ENCODE peak calls at places on chromosomes 1 and 21, in five cellular contexts. E is astrocyte of the cerebellum, R is GM06990, U is colonic mucosa, A is fibroblast of lung. M is an unnamed sample.

GRCh38 chr1:21289700-21290545 is at the start of gene ECE1:
- DNase-seq in E (no peak), R (peak; percentile 60), U (peak; percentile 64), A (no peak), M (no peak)

GRCh38 chr1:53689223-53689622 is 49.7 kb downstream of the GLIS1 start:
- DNase-seq in E (no peak), R (no peak), U (no peak), A (no peak), M (no peak)

GRCh38 chr1:3651011-3651938 is 1.0 kb upstream of the TP73 start:
- DNase-seq in E (no peak), R (peak; percentile 60), U (no peak), A (no peak), M (no peak)

GRCh38 chr1:217919683-217920502 is 288.7 kb downstream of the SPATA17 start:
- DNase-seq in E (no peak), R (no peak), U (no peak), A (peak; percentile 45), M (no peak)

GRCh38 chr1:51568231-51568935 is 48.5 kb upstream of the OSBPL9 start:
- DNase-seq in E (no peak), R (no peak), U (no peak), A (no peak), M (no peak)

GRCh38 chr1:226476657-226477319 is 68.9 kb upstream of the PARP1 start:
- DNase-seq in E (no peak), R (no peak), U (no peak), A (no peak), M (no peak)

GRCh38 chr1:9009438-9010366 is 16.5 kb downstream of the SLC2A7 start:
- DNase-seq in E (no peak), R (peak; percentile 75), U (no peak), A (peak; percentile 11), M (no peak)

GRCh38 chr21:37551406-37552355 is 185.1 kb downstream of the DYRK1A start:
- DNase-seq in E (no peak), R (no peak), U (peak; percentile 38), A (peak; percentile 39), M (no peak)

GRCh38 chr1:234973426-234974250 is 155.0 kb downstream of the TOMM20 start:
- DNase-seq in E (no peak), R (no peak), U (no peak), A (no peak), M (no peak)

GRCh38 chr1:116463730-116464129 is 90.7 kb downstream of the ATP1A1 start:
- DNase-seq in E (no peak), R (no peak), U (no peak), A (no peak), M (no peak)

GRCh38 chr1:196059210-196059609 is 549.0 kb downstream of the KCNT2 start:
- DNase-seq in E (no peak), R (no peak), U (no peak), A (no peak), M (no peak)

GRCh38 chr1:108897865-108898720 is 21.3 kb downstream of the GPSM2 start:
- DNase-seq in E (peak; percentile 55), R (peak; percentile 23), U (peak; percentile 33), A (peak; percentile 87), M (no peak)

GRCh38 chr1:46667782-46668760 is at the start of gene ATPAF1:
- DNase-seq in E (peak; percentile 11), R (peak; percentile 83), U (peak; percentile 77), A (peak; percentile 79), M (no peak)

GRCh38 chr1:247401310-247402098 is 14.5 kb upstream of the NLRP3 start:
- DNase-seq in E (no peak), R (no peak), U (peak; percentile 75), A (no peak), M (no peak)

GRCh38 chr21:45607021-45607921 is 36.3 kb upstream of the PCBP3 start:
- DNase-seq in E (peak; percentile 20), R (no peak), U (no peak), A (no peak), M (no peak)

GRCh38 chr1:161115132-161115711 is 2.6 kb downstream of the PFDN2 start:
- DNase-seq in E (peak; percentile 79), R (no peak), U (no peak), A (peak; percentile 90), M (peak; percentile 86)

GRCh38 chr1:232333419-232333767 is 296.5 kb downstream of the SIPA1L2 start:
- DNase-seq in E (no peak), R (no peak), U (no peak), A (no peak), M (no peak)

GRCh38 chr1:63859480-63860275 is 85.9 kb downstream of the ROR1 start:
- DNase-seq in E (no peak), R (no peak), U (no peak), A (no peak), M (no peak)

GRCh38 chr1:158454537-158454936 is 7.1 kb upstream of the OR10K1 start:
- DNase-seq in E (no peak), R (no peak), U (no peak), A (no peak), M (no peak)

GRCh38 chr1:171984262-171984661 is 143.0 kb downstream of the DNM3 start:
- DNase-seq in E (no peak), R (no peak), U (peak; percentile 30), A (no peak), M (no peak)

GRCh38 chr1:211196880-211197279 is 62.3 kb upstream of the RCOR3 start:
- DNase-seq in E (no peak), R (no peak), U (no peak), A (no peak), M (no peak)

GRCh38 chr1:26584022-26584485 is 54.5 kb downstream of the RPS6KA1 start:
- DNase-seq in E (no peak), R (no peak), U (no peak), A (no peak), M (no peak)

GRCh38 chr1:245207056-245207638 is 52.4 kb downstream of the KIF26B start:
- DNase-seq in E (no peak), R (no peak), U (no peak), A (no peak), M (no peak)

GRCh38 chr1:218459878-218460277 is 114.7 kb downstream of the TGFB2 start:
- DNase-seq in E (peak; percentile 95), R (no peak), U (no peak), A (peak; percentile 84), M (peak; percentile 60)

GRCh38 chr1:56644941-56645662 is at the start of gene PRKAA2:
- DNase-seq in E (no peak), R (peak; percentile 8), U (peak; percentile 34), A (peak; percentile 14), M (no peak)

GRCh38 chr1:230321341-230321740 is 104.8 kb downstream of the PGBD5 start:
- DNase-seq in E (no peak), R (no peak), U (no peak), A (no peak), M (no peak)

GRCh38 chr1:59477286-59477685 is 180.4 kb downstream of the FGGY start:
- DNase-seq in E (peak; percentile 67), R (no peak), U (no peak), A (peak; percentile 71), M (peak; percentile 71)

GRCh38 chr21:42538479-42539275 is 25.0 kb downstream of the SLC37A1 start:
- DNase-seq in E (no peak), R (no peak), U (no peak), A (no peak), M (no peak)

GRCh38 chr1:154344977-154345837 is 19.9 kb downstream of the ATP8B2 start:
- DNase-seq in E (no peak), R (no peak), U (peak; percentile 62), A (peak; percentile 54), M (no peak)

GRCh38 chr1:101260531-101260930 is 23.7 kb downstream of the S1PR1 start:
- DNase-seq in E (no peak), R (no peak), U (no peak), A (no peak), M (no peak)

GRCh38 chr1:27630859-27631491 is 4.0 kb downstream of the FGR start:
- DNase-seq in E (no peak), R (peak; percentile 54), U (no peak), A (no peak), M (no peak)

GRCh38 chr1:35371506-35371905 is 103.0 kb downstream of the ZMYM4 start:
- DNase-seq in E (no peak), R (no peak), U (no peak), A (no peak), M (no peak)

GRCh38 chr1:214548988-214549387 is 2.4 kb downstream of the PTPN14 start:
- DNase-seq in E (no peak), R (no peak), U (no peak), A (peak; percentile 56), M (no peak)

GRCh38 chr1:51421961-51422360 is 91.6 kb upstream of the TTC39A start:
- DNase-seq in E (peak; percentile 31), R (no peak), U (no peak), A (peak; percentile 86), M (peak; percentile 36)

GRCh38 chr1:27382950-27383627 is at the start of gene CD164L2:
- DNase-seq in E (no peak), R (no peak), U (peak; percentile 88), A (no peak), M (no peak)

GRCh38 chr1:39637301-39637700 is 2.1 kb downstream of the HEYL start:
- DNase-seq in E (no peak), R (no peak), U (no peak), A (no peak), M (no peak)
- H3K4me3 ChIP-seq in E (no peak overlapping the region), R (no peak overlapping the region), U (no peak overlapping the region), A (no peak overlapping the region), M (peak overlapping the region; percentile 57)

GRCh38 chr1:39268112-39268581 is 63.7 kb downstream of the MACF1 start:
- DNase-seq in E (peak; percentile 75), R (no peak), U (no peak), A (peak; percentile 93), M (peak; percentile 69)
- H3K4me3 ChIP-seq in E (peak overlapping the region; percentile 31), R (peak overlapping the region; percentile 65), U (no peak overlapping the region), A (peak overlapping the region; percentile 41), M (peak overlapping the region; percentile 37)

GRCh38 chr1:183234660-183235476 is 48.8 kb downstream of the LAMC2 start:
- DNase-seq in E (peak; percentile 97), R (no peak), U (peak; percentile 38), A (peak; percentile 98), M (peak; percentile 96)
- H3K4me3 ChIP-seq in E (peak overlapping the region; percentile 32), R (no peak overlapping the region), U (no peak overlapping the region), A (peak overlapping the region; percentile 33), M (peak overlapping the region; percentile 38)

DNA sequence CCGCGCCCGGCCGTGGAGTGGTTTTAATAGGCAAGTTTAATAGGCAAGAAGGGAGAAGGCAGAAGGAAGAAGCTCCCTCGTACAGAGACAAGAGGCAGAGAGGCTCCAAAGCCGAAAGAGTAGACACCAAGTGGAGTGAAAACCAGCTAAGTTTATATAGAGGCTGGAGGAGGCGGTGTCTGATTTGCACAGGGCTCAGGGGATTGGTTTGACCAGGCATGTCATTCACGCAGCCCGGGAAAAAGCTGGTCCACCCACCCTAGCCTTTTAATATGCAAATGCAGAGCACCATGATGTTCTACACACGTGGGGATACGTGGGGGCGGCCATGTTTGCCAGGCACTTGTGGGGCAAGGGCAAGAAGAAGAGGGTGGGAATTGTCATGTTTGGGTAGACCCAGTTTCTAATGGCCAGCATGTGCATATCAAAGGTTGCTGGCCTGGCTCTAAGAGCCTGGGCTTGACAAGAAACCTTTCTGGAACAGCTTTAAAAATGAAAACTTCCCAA is 18.0 kb upstream of the SOD1 start:
- DNase-seq in E (no peak), R (no peak), U (no peak), A (no peak), M (no peak)
- H3K4me3 ChIP-seq in E (no peak overlapping the region), R (no peak overlapping the region), U (no peak overlapping the region), A (no peak overlapping the region), M (no peak overlapping the region)

GRCh38 chr1:19204665-19205266 is 5.3 kb downstream of the UBR4 start:
- DNase-seq in E (no peak), R (no peak), U (no peak), A (peak; percentile 23), M (no peak)
- H3K4me3 ChIP-seq in E (no peak overlapping the region), R (no peak overlapping the region), U (no peak overlapping the region), A (no peak overlapping the region), M (no peak overlapping the region)

M was measured in skeletal muscle cell.